ENCODE peak calls at places on chromosomes 4 and X, in nine cellular contexts. U is effector memory CD8-positive, alpha-beta T cell; P is activated T-cell treated with anti-CD3 and anti-CD28 coated beads, Interleukin-2, amount 50 U/mL, for 4 hours; T is endodermal cell; Y is stromal cell of bone marrow; O is stimulated activated CD4-positive, alpha-beta T cell treated with anti-CD3 and anti-CD28 coated beads, Interleukin-2, amount 100 ng/mL, for 24 hours; G is ELR; A is T-helper 1 cell; Z is ovary. H is an unnamed sample.

GRCh38 chr4:68451246-68452211 is 4.3 kb downstream of the TMPRSS11E start:
- DNase-seq in U (no peak), P (no peak), T (no peak), Y (no peak), O (no peak), G (peak; percentile 49), A (no peak), Z (no peak), H (no peak)

GRCh38 chr4:148445903-148446261 is 3.7 kb upstream of the NR3C2 start:
- DNase-seq in U (no peak), P (no peak), T (peak; percentile 56), Y (no peak), O (no peak), G (peak; percentile 8), A (no peak), Z (no peak), H (no peak)

GRCh38 chrX:23870041-23870440 is 37.7 kb downstream of the APOO start:
- DNase-seq in U (no peak), P (no peak), T (no peak), Y (no peak), O (no peak), G (no peak), A (no peak), Z (no peak), H (no peak)

GRCh38 chr4:139453041-139453370 is 915 bp upstream of the RAB33B start:
- DNase-seq in U (peak; percentile 66), P (peak; percentile 58), T (no peak), Y (peak; percentile 52), O (peak; percentile 68), G (peak; percentile 82), A (peak; percentile 64), Z (no peak), H (no peak)

GRCh38 chr4:36243355-36244256 is 708 bp downstream of the ARAP2 start:
- DNase-seq in U (peak; percentile 15), P (peak; percentile 48), T (no peak), Y (no peak), O (peak; percentile 63), G (no peak), A (no peak), Z (peak; percentile 35), H (peak; percentile 46)

GRCh38 chrX:68994135-68994882 is 165.5 kb downstream of the EFNB1 start:
- DNase-seq in U (no peak), P (no peak), T (peak; percentile 26), Y (no peak), O (no peak), G (no peak), A (no peak), Z (no peak), H (no peak)

GRCh38 chr4:113996599-113997177 is 17.2 kb upstream of the ARSJ start:
- DNase-seq in U (no peak), P (no peak), T (peak; percentile 71), Y (no peak), O (no peak), G (peak; percentile 88), A (no peak), Z (no peak), H (no peak)

GRCh38 chrX:70030242-70030823 is 19.4 kb downstream of the AWAT2 start:
- DNase-seq in U (peak; percentile 17), P (peak; percentile 23), T (peak; percentile 79), Y (peak; percentile 36), O (peak; percentile 20), G (peak; percentile 59), A (peak; percentile 13), Z (no peak), H (peak; percentile 13)

GRCh38 chr4:125191252-125191651 is 123.5 kb upstream of the FAT4 start:
- DNase-seq in U (no peak), P (no peak), T (no peak), Y (peak; percentile 73), O (no peak), G (peak; percentile 72), A (no peak), Z (no peak), H (no peak)

GRCh38 chrX:11893933-11894710 is 136.1 kb downstream of the MSL3 start:
- DNase-seq in U (no peak), P (no peak), T (no peak), Y (no peak), O (no peak), G (no peak), A (no peak), Z (no peak), H (no peak)

GRCh38 chr4:151139814-151140213 is 40.4 kb downstream of the RPS3A start:
- DNase-seq in U (no peak), P (no peak), T (no peak), Y (no peak), O (no peak), G (no peak), A (no peak), Z (no peak), H (no peak)

GRCh38 chrX:78131117-78131516 is 8.3 kb downstream of the TAF9B start:
- DNase-seq in U (no peak), P (no peak), T (no peak), Y (no peak), O (no peak), G (no peak), A (no peak), Z (no peak), H (no peak)

GRCh38 chrX:71615954-71616353 is 2.4 kb downstream of the CXCR3 start:
- DNase-seq in U (no peak), P (no peak), T (no peak), Y (no peak), O (peak; percentile 44), G (no peak), A (no peak), Z (no peak), H (no peak)

GRCh38 chr4:139838811-139839210 is 173.2 kb downstream of the MGST2 start:
- DNase-seq in U (no peak), P (no peak), T (no peak), Y (no peak), O (no peak), G (no peak), A (no peak), Z (no peak), H (no peak)

GRCh38 chr4:10403633-10404445 is 53.4 kb downstream of the ZNF518B start:
- DNase-seq in U (no peak), P (no peak), T (peak; percentile 67), Y (peak; percentile 28), O (no peak), G (peak; percentile 49), A (no peak), Z (no peak), H (no peak)

GRCh38 chrX:34578237-34578636 is 78.8 kb downstream of the TMEM47 start:
- DNase-seq in U (no peak), P (no peak), T (no peak), Y (peak; percentile 31), O (no peak), G (peak; percentile 33), A (no peak), Z (no peak), H (no peak)

H was measured in activated T-helper 2 cell treated with anti-CD3 and anti-CD28 coated beads, Interferon-gamma antibody, Interleukin-2, Interleukin-4, amounts not matched to agents 10 μg/mL and 5 μg/mL and 100 μg/mL, durations not matched to agents 14 hours and 24 hours and 36 hours.